ENCODE peak calls at places on chromosomes 6 and 20, in six cellular contexts. Q is endothelial cell of umbilical vein, Y is suprapubic skin, J is neuronal stem cell, L is psoas muscle, D is T-helper 17 cell. I is an unnamed sample.

GRCh38 chr6:49430187-49430586 is 32.9 kb downstream of the MMUT start:
- DNase-seq in Y (no peak), J (no peak), D (no peak), L (no peak), Q (no peak), I (no peak)

GRCh38 chr20:23033918-23034317 is 1.2 kb upstream of the SSTR4 start:
- DNase-seq in Y (no peak), D (no peak), L (no peak), J (no peak), Q (no peak), I (no peak)

GRCh38 chr6:39051399-39052122 is 3.0 kb downstream of the GLP1R start:
- DNase-seq in L (no peak), Y (no peak), Q (no peak), D (no peak), J (no peak), I (no peak)

GRCh38 chr6:164838068-164838615 is 471.3 kb downstream of the C6orf118 start:
- DNase-seq in Q (no peak), D (no peak), J (no peak), Y (no peak), L (no peak), I (no peak)

GRCh38 chr20:19758888-19759331 is 852 bp downstream of the RIN2 start:
- DNase-seq in D (no peak), Q (peak; percentile 52), L (peak; percentile 84), J (peak; percentile 52), Y (peak; percentile 88), I (peak; percentile 87)

GRCh38 chr6:90442366-90442765 is 144.5 kb downstream of the MAP3K7 start:
- DNase-seq in J (no peak), Q (no peak), L (no peak), D (no peak), Y (no peak), I (no peak)

GRCh38 chr6:142551145-142551811 is 249.5 kb downstream of the ADGRG6 start:
- DNase-seq in D (no peak), J (no peak), L (no peak), Q (no peak), Y (no peak), I (no peak)

GRCh38 chr6:93746892-93747291 is 327.5 kb upstream of the EPHA7 start:
- DNase-seq in L (no peak), Y (no peak), Q (no peak), J (no peak), D (no peak), I (no peak)

GRCh38 chr6:73375216-73375615 is 5.5 kb upstream of the OOEP start:
- DNase-seq in J (no peak), Q (no peak), D (no peak), L (no peak), Y (no peak), I (no peak)

GRCh38 chr20:59392741-59393140 is 92.3 kb downstream of the EDN3 start:
- DNase-seq in D (no peak), Q (no peak), Y (no peak), J (no peak), L (no peak), I (peak; percentile 6)

GRCh38 chr6:138979365-138979764 is 8.7 kb downstream of the REPS1 start:
- DNase-seq in D (no peak), L (no peak), J (no peak), Q (no peak), Y (no peak), I (no peak)

GRCh38 chr6:89007209-89008001 is 44.0 kb upstream of the RNGTT start:
- DNase-seq in D (no peak), L (no peak), Q (no peak), Y (no peak), J (no peak), I (no peak)

GRCh38 chr6:93678841-93679454 is 259.6 kb upstream of the EPHA7 start:
- DNase-seq in J (no peak), D (no peak), Q (peak; percentile 11), Y (no peak), L (no peak), I (no peak)

GRCh38 chr6:84768442-84769174 is 4.2 kb upstream of the TBX18 start:
- DNase-seq in L (peak; percentile 44), Y (no peak), J (peak; percentile 57), Q (peak; percentile 62), D (no peak), I (no peak)

GRCh38 chr6:131062245-131063027 is 609 bp downstream of the EPB41L2 start:
- DNase-seq in Y (peak; percentile 64), D (peak; percentile 9), L (peak; percentile 59), J (peak; percentile 18), Q (peak; percentile 26), I (no peak)

GRCh38 chr20:20266552-20266951 is 101.4 kb upstream of the INSM1 start:
- DNase-seq in J (no peak), Q (no peak), Y (no peak), L (no peak), D (no peak), I (no peak)

GRCh38 chr6:74369556-74369993 is 673.6 kb downstream of the CD109 start:
- DNase-seq in L (no peak), Q (peak; percentile 5), D (no peak), Y (no peak), J (no peak), I (no peak)

GRCh38 chr6:159691963-159692287 is 1.1 kb downstream of the SOD2 start:
- DNase-seq in D (no peak), L (no peak), J (no peak), Q (no peak), Y (no peak), I (no peak)

GRCh38 chr20:2402271-2402980 is 21.7 kb downstream of the TGM6 start:
- DNase-seq in D (no peak), Q (peak; percentile 40), J (no peak), Y (no peak), L (no peak), I (no peak)

GRCh38 chr20:1369970-1370369 is 22.9 kb downstream of the FKBP1A start:
- DNase-seq in Q (no peak), Y (no peak), L (no peak), J (no peak), D (no peak), I (no peak)

GRCh38 chr6:52517502-52518278 is 59.2 kb downstream of the TRAM2 start:
- DNase-seq in L (peak; percentile 90), D (no peak), Y (peak; percentile 88), Q (peak; percentile 94), J (peak; percentile 36), I (no peak)

GRCh38 chr6:150631283-150631981 is 31.7 kb downstream of the PLEKHG1 start:
- DNase-seq in Q (no peak), D (no peak), L (no peak), J (no peak), Y (no peak), I (no peak)

GRCh38 chr6:163094881-163095280 is 319.6 kb upstream of the QKI start:
- DNase-seq in Y (no peak), J (no peak), D (no peak), Q (no peak), L (no peak), I (no peak)

GRCh38 chr6:79810153-79810806 is 137.1 kb downstream of the ELOVL4 start:
- DNase-seq in Y (no peak), J (peak; percentile 92), Q (no peak), L (no peak), D (no peak), I (no peak)

GRCh38 chr6:148447521-148448230 is 105.0 kb downstream of the SASH1 start:
- DNase-seq in L (no peak), J (no peak), Y (no peak), Q (no peak), D (no peak), I (no peak)

GRCh38 chr6:139175389-139175788 is 40.5 kb downstream of the HECA start:
- DNase-seq in J (no peak), Q (no peak), L (no peak), Y (no peak), D (no peak), I (no peak)

GRCh38 chr20:56801991-56802740 is 173.1 kb downstream of the TFAP2C start:
- DNase-seq in Q (no peak), D (no peak), L (no peak), Y (no peak), J (no peak), I (no peak)

GRCh38 chr6:37432916-37433656 is at the start of gene CMTR1:
- DNase-seq in Y (peak; percentile 96), D (peak; percentile 96), Q (peak; percentile 89), J (peak; percentile 83), L (peak; percentile 97), I (peak; percentile 3)

GRCh38 chr20:37880726-37881591 is 22.0 kb upstream of the VSTM2L start:
- DNase-seq in L (peak; percentile 76), D (no peak), Y (no peak), J (no peak), Q (no peak), I (no peak)

GRCh38 chr6:113855500-113856010 is 1.6 kb upstream of the MARCKS start:
- DNase-seq in D (no peak), Y (peak; percentile 65), Q (peak; percentile 84), J (no peak), L (no peak), I (no peak)

GRCh38 chr6:659716-660581 is 3.0 kb upstream of the HUS1B start:
- DNase-seq in J (no peak), D (no peak), L (no peak), Y (no peak), Q (no peak), I (no peak)

GRCh38 chr6:136192917-136193316 is 57.2 kb downstream of the MTFR2 start:
- DNase-seq in Q (no peak), J (no peak), D (no peak), Y (no peak), L (no peak), I (no peak)

GRCh38 chr20:20491110-20491783 is 123.3 kb downstream of the INSM1 start:
- DNase-seq in L (no peak), Y (no peak), J (no peak), D (no peak), Q (peak; percentile 21), I (no peak)

GRCh38 chr6:144377586-144377985 is 92.5 kb downstream of the UTRN start:
- DNase-seq in Q (peak; percentile 67), J (no peak), Y (no peak), D (no peak), L (no peak), I (no peak)
- H3K9me3 ChIP-seq in Q (no peaks in the 10 kb centered on the region), J (no peaks in the 10 kb centered on the region), Y (no peaks in the 10 kb centered on the region), D (no peaks in the 10 kb centered on the region), L (peaks cover 5% of the 10 kb centered on the region), I (no peaks in the 10 kb centered on the region)

GRCh38 chr20:15310361-15310760 is 972.9 kb upstream of the FLRT3 start:
- DNase-seq in J (no peak), Q (peak; percentile 49), L (no peak), Y (no peak), D (no peak), I (no peak)
- H3K9me3 ChIP-seq in J (no peaks in the 10 kb centered on the region), Q (no peaks in the 10 kb centered on the region), L (peaks cover 5% of the 10 kb centered on the region), Y (no peaks in the 10 kb centered on the region), D (no peaks in the 10 kb centered on the region), I (no peaks in the 10 kb centered on the region)

GRCh38 chr6:4819706-4820283 is 43.6 kb downstream of the CDYL start:
- DNase-seq in J (no peak), L (no peak), Q (no peak), Y (no peak), D (no peak), I (no peak)
- H3K9me3 ChIP-seq in J (no peaks in the 10 kb centered on the region), L (no peaks in the 10 kb centered on the region), Q (no peaks in the 10 kb centered on the region), Y (no peaks in the 10 kb centered on the region), D (no peaks in the 10 kb centered on the region), I (peaks cover 3% of the 10 kb centered on the region)

DNA sequence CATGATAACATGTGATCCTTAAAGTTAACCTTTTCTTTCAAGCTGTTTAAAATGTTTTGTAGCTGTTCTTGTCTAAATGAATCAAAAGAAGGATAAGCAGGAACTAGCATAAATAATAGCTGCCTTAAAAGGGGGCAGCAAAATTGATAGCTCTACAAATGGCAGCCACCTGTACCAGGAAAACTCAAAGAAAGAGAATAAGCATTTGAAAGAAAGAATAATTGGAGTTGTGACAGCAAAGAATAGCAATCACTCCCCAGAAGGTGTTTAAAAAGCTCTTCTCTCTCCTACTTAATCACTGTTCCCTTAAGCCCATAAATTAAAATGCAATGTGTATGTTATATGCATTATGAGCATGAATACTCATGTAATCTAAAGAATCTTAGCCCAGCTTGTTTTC is 114.6 kb downstream of the SIM1 start:
- DNase-seq in Y (no peak), D (no peak), L (no peak), Q (no peak), J (no peak), I (no peak)
- H3K9me3 ChIP-seq in Y (no peaks in the 10 kb centered on the region), D (no peaks in the 10 kb centered on the region), L (no peaks in the 10 kb centered on the region), Q (no peaks in the 10 kb centered on the region), J (no peaks in the 10 kb centered on the region), I (no peaks in the 10 kb centered on the region)

I was measured in SK-N-MC.